ENCODE peak calls at places on chromosome 17, in four cellular contexts. P, M, G and E are unnamed samples.

GRCh38 chr17:14331982-14332298 is 31.1 kb downstream of the HS3ST3B1 start:
- DNase-seq in M (no peak), G (no peak), P (no peak), E (no peak)

GRCh38 chr17:69581061-69581955 is 166.8 kb downstream of the MAP2K6 start:
- DNase-seq in M (no peak), G (no peak), P (no peak), E (no peak)

GRCh38 chr17:43406676-43407645 is 8.2 kb downstream of the ARL4D start:
- DNase-seq in G (no peak), M (no peak), P (no peak), E (no peak)

GRCh38 chr17:16909472-16909871 is 62.4 kb downstream of the TNFRSF13B start:
- DNase-seq in M (no peak), P (no peak), G (no peak), E (no peak)

GRCh38 chr17:65885484-65885883 is 306.4 kb downstream of the CEP112 start:
- DNase-seq in M (no peak), G (no peak), P (no peak), E (no peak)

GRCh38 chr17:66507103-66507923 is 204.9 kb downstream of the PRKCA start:
- DNase-seq in P (peak), G (peak), M (no peak), E (peak)

GRCh38 chr17:48997103-48997826 is at the start of gene IGF2BP1:
- DNase-seq in M (no peak), G (no peak), P (no peak), E (no peak)

GRCh38 chr17:2207815-2208515 is 95.6 kb downstream of the SMG6 start:
- DNase-seq in G (no peak), P (no peak), M (no peak), E (no peak)

GRCh38 chr17:79071161-79071560 is 3.5 kb upstream of the ENGASE start:
- DNase-seq in P (no peak), G (no peak), M (no peak), E (no peak)

GRCh38 chr17:64765191-64765889 is 103.2 kb upstream of the SMURF2 start:
- DNase-seq in P (no peak), G (no peak), M (no peak), E (peak)

GRCh38 chr17:31579265-31579664 is 187.8 kb downstream of the RAB11FIP4 start:
- DNase-seq in G (no peak), P (no peak), M (no peak), E (peak)

GRCh38 chr17:62968445-62968923 is 2.4 kb downstream of the TANC2 start:
- DNase-seq in M (peak), G (peak), P (peak), E (peak)

GRCh38 chr17:79231766-79232287 is 157.2 kb downstream of the ENGASE start:
- DNase-seq in P (no peak), M (no peak), G (no peak), E (no peak)

GRCh38 chr17:80274317-80274716 is 13.7 kb downstream of the RNF213 start:
- DNase-seq in M (no peak), P (no peak), G (no peak), E (no peak)

GRCh38 chr17:55149485-55149884 is 115.3 kb upstream of the HLF start:
- DNase-seq in G (no peak), M (no peak), P (no peak), E (no peak)

GRCh38 chr17:66403846-66404597 is 101.6 kb downstream of the PRKCA start:
- DNase-seq in G (no peak), M (no peak), P (no peak), E (no peak)

GRCh38 chr17:75151893-75152292 is 2.4 kb downstream of the JPT1 start:
- DNase-seq in G (no peak), M (no peak), P (no peak), E (peak)

GRCh38 chr17:62656446-62656845 is 29.0 kb downstream of the MRC2 start:
- DNase-seq in M (no peak), G (no peak), P (no peak), E (no peak)

GRCh38 chr17:2042355-2042929 is 620 bp downstream of the OVCA2 start:
- DNase-seq in M (no peak), P (no peak), G (no peak), E (no peak)

GRCh38 chr17:6713130-6713917 is at the start of gene SLC13A5:
- DNase-seq in P (no peak), G (no peak), M (no peak), E (no peak)

GRCh38 chr17:61392679-61393078 is 7.0 kb upstream of the TBX2 start:
- DNase-seq in G (no peak), M (no peak), P (no peak), E (no peak)

GRCh38 chr17:61394630-61395408 is 4.8 kb upstream of the TBX2 start:
- DNase-seq in M (no peak), P (no peak), G (no peak), E (no peak)

GRCh38 chr17:61395409-61395982 is 4.1 kb upstream of the TBX2 start:
- DNase-seq in G (no peak), M (no peak), P (no peak), E (no peak)

GRCh38 chr17:61393550-61393903 is 6.1 kb upstream of the TBX2 start:
- DNase-seq in G (no peak), M (no peak), P (no peak), E (peak)

DNA sequence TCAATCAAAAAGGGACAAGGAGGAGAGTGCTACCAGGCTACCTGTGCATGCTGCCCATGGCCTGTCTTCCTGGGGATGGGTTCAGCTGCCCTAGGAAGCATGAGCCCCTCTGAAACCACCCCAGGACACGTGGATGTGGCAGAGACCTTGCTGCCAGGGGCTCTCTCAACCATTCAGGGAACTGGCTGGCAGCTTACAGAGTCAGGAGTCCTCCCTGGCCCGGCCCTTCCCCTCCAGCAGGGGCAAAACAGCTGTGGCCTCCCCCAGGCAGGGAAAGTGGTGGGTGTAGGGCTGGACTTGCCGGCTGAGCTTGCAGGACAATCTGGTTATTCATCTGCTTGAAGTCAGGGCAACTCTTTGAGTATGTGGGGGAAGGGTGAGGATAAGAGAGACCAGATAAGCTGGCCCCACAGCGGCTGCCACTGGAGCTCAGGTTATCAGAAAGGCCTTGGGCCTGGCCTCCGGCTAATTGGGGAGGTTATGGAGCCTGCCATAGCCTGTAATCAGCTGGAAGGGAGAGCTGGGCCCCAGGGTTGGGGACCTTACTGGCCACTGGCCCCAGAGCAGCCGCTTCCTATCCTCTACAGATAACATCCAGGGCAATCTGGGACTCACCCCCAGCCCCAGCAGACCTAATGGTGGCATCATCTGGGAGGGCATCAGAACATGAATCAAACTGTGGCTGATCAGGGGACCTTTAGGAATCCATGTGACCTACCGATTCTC is 5.6 kb upstream of the TBX2 start:
- DNase-seq in G (no peak), M (no peak), P (no peak), E (no peak)
- H3K4me3 ChIP-seq in G (no peak), M (no peak), P (no peak), E (no peak)

DNA sequence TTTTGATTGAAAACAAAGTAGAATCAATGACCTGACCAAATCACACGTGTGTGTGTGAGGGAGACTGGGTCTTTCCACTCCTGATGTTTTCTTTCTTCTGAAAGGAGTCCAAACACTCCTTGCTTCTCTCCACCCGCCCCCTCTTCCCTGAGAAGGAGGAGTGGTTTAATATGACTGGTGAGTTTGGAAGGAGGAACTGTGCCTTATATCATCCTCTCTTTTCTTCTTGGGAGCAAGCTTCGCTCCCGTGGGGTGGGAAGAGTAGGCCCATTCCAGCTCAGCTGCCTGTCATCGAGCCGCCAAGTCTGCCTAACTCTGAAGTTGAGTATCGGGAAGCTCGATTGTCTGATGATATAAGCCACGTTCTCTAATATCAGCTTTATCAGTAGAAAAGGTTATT is 96.5 kb downstream of the YPEL2 start:
- DNase-seq in M (no peak), G (no peak), P (no peak), E (no peak)
- H3K4me3 ChIP-seq in M (no peak), G (no peak), P (no peak), E (no peak)

GRCh38 chr17:50911890-50912289 is 45.7 kb upstream of the TOB1 start:
- DNase-seq in P (no peak), M (no peak), G (no peak), E (no peak)

GRCh38 chr17:50911450-50911849 is 45.3 kb upstream of the TOB1 start:
- DNase-seq in P (no peak), M (no peak), G (no peak), E (no peak)

GRCh38 chr17:50908860-50909764 is 43.0 kb upstream of the TOB1 start:
- DNase-seq in G (peak), P (peak), M (no peak), E (no peak)

GRCh38 chr17:50908140-50908859 is 42.1 kb upstream of the TOB1 start:
- DNase-seq in M (no peak), G (no peak), P (no peak), E (peak)

GRCh38 chr17:50909765-50910661 is 43.9 kb upstream of the TOB1 start:
- DNase-seq in P (peak), M (no peak), G (no peak), E (no peak)
- H3K4me3 ChIP-seq in P (no peak), M (no peak), G (no peak), E (no peak)

GRCh38 chr17:50152736-50153135 is 2.3 kb upstream of the PPP1R9B start:
- DNase-seq in G (no peak), P (no peak), M (no peak), E (no peak)
- H3K4me3 ChIP-seq in G (no peak), P (peak), M (no peak), E (peak)